ENCODE peak calls at places on chromosomes 4 and X, in ten cellular contexts. One of them, this sample, is unnamed.

GRCh38 chr4:8552581-8553205 is 27.5 kb upstream of the GPR78 start:
- DNase-seq in SK-N-SH: peak; percentile 5
- DNase-seq in mammary epithelial cell: no peak
- DNase-seq in uterus: no peak
- DNase-seq in A549: no peak
- DNase-seq in colonic mucosa: no peak
- DNase-seq in AG04450: no peak
- DNase-seq in tibial artery: no peak
- DNase-seq in AG10803: no peak
- DNase-seq in CD8-positive, alpha-beta T cell: no peak
- DNase-seq in this sample: no peak

GRCh38 chrX:119156241-119156640 is 28.6 kb upstream of the KIAA1210 start:
- DNase-seq in AG10803: no peak
- DNase-seq in uterus: no peak
- DNase-seq in A549: no peak
- DNase-seq in AG04450: no peak
- DNase-seq in tibial artery: no peak
- DNase-seq in CD8-positive, alpha-beta T cell: no peak
- DNase-seq in SK-N-SH: no peak
- DNase-seq in mammary epithelial cell: no peak
- DNase-seq in colonic mucosa: no peak
- DNase-seq in this sample: no peak

GRCh38 chr4:52641853-52642563 is 17.1 kb downstream of the USP46 start:
- DNase-seq in SK-N-SH: no peak
- DNase-seq in colonic mucosa: no peak
- DNase-seq in tibial artery: no peak
- DNase-seq in CD8-positive, alpha-beta T cell: no peak
- DNase-seq in AG10803: no peak
- DNase-seq in mammary epithelial cell: peak; percentile 81
- DNase-seq in AG04450: no peak
- DNase-seq in uterus: no peak
- DNase-seq in A549: no peak
- DNase-seq in this sample: no peak

GRCh38 chr4:56995525-56995924 is 16.8 kb downstream of the POLR2B start:
- DNase-seq in SK-N-SH: no peak
- DNase-seq in CD8-positive, alpha-beta T cell: no peak
- DNase-seq in AG10803: peak; percentile 94
- DNase-seq in uterus: peak; percentile 63
- DNase-seq in colonic mucosa: peak; percentile 27
- DNase-seq in mammary epithelial cell: no peak
- DNase-seq in A549: no peak
- DNase-seq in tibial artery: peak; percentile 63
- DNase-seq in AG04450: peak; percentile 87
- DNase-seq in this sample: peak; percentile 41

GRCh38 chr4:70678383-70678999 is 9.8 kb upstream of the UTP3 start:
- DNase-seq in A549: no peak
- DNase-seq in tibial artery: no peak
- DNase-seq in AG10803: no peak
- DNase-seq in mammary epithelial cell: no peak
- DNase-seq in uterus: no peak
- DNase-seq in AG04450: no peak
- DNase-seq in SK-N-SH: no peak
- DNase-seq in CD8-positive, alpha-beta T cell: no peak
- DNase-seq in colonic mucosa: no peak
- DNase-seq in this sample: no peak

GRCh38 chr4:54924891-54925290 is 200.5 kb downstream of the KDR start:
- DNase-seq in mammary epithelial cell: peak; percentile 68
- DNase-seq in A549: no peak
- DNase-seq in uterus: no peak
- DNase-seq in AG04450: no peak
- DNase-seq in colonic mucosa: no peak
- DNase-seq in tibial artery: no peak
- DNase-seq in AG10803: no peak
- DNase-seq in SK-N-SH: no peak
- DNase-seq in CD8-positive, alpha-beta T cell: no peak
- DNase-seq in this sample: no peak

GRCh38 chr4:107931775-107932321 is 499 bp downstream of the CYP2U1 start:
- DNase-seq in A549: no peak
- DNase-seq in SK-N-SH: no peak
- DNase-seq in tibial artery: peak; percentile 26
- DNase-seq in CD8-positive, alpha-beta T cell: no peak
- DNase-seq in uterus: peak; percentile 18
- DNase-seq in AG04450: no peak
- DNase-seq in AG10803: no peak
- DNase-seq in colonic mucosa: peak; percentile 18
- DNase-seq in mammary epithelial cell: no peak
- DNase-seq in this sample: no peak

GRCh38 chr4:116480486-116480990 is 604.8 kb downstream of the TRAM1L1 start:
- DNase-seq in CD8-positive, alpha-beta T cell: no peak
- DNase-seq in AG04450: no peak
- DNase-seq in AG10803: no peak
- DNase-seq in tibial artery: no peak
- DNase-seq in mammary epithelial cell: no peak
- DNase-seq in A549: no peak
- DNase-seq in colonic mucosa: no peak
- DNase-seq in uterus: no peak
- DNase-seq in SK-N-SH: no peak
- DNase-seq in this sample: no peak

GRCh38 chrX:124325732-124326131 is 6.7 kb upstream of the TEX13D start:
- DNase-seq in SK-N-SH: no peak
- DNase-seq in mammary epithelial cell: no peak
- DNase-seq in AG10803: no peak
- DNase-seq in CD8-positive, alpha-beta T cell: no peak
- DNase-seq in colonic mucosa: no peak
- DNase-seq in A549: no peak
- DNase-seq in AG04450: no peak
- DNase-seq in uterus: no peak
- DNase-seq in tibial artery: no peak
- DNase-seq in this sample: no peak

GRCh38 chrX:40329616-40330015 is 231.9 kb upstream of the BCOR start:
- DNase-seq in mammary epithelial cell: no peak
- DNase-seq in SK-N-SH: no peak
- DNase-seq in uterus: no peak
- DNase-seq in CD8-positive, alpha-beta T cell: no peak
- DNase-seq in colonic mucosa: no peak
- DNase-seq in AG04450: no peak
- DNase-seq in AG10803: no peak
- DNase-seq in tibial artery: no peak
- DNase-seq in A549: no peak
- DNase-seq in this sample: no peak

GRCh38 chrX:8084023-8084422 is 87.0 kb downstream of the VCX2 start:
- DNase-seq in CD8-positive, alpha-beta T cell: no peak
- DNase-seq in tibial artery: no peak
- DNase-seq in mammary epithelial cell: peak; percentile 19
- DNase-seq in uterus: no peak
- DNase-seq in SK-N-SH: peak; percentile 37
- DNase-seq in colonic mucosa: no peak
- DNase-seq in AG04450: peak; percentile 6
- DNase-seq in A549: no peak
- DNase-seq in AG10803: no peak
- DNase-seq in this sample: no peak

GRCh38 chr4:40546506-40546905 is 83.2 kb downstream of the RBM47 start:
- DNase-seq in AG04450: no peak
- DNase-seq in AG10803: no peak
- DNase-seq in mammary epithelial cell: no peak
- DNase-seq in colonic mucosa: peak; percentile 90
- DNase-seq in SK-N-SH: no peak
- DNase-seq in uterus: no peak
- DNase-seq in CD8-positive, alpha-beta T cell: no peak
- DNase-seq in tibial artery: no peak
- DNase-seq in A549: no peak
- DNase-seq in this sample: no peak

DNA sequence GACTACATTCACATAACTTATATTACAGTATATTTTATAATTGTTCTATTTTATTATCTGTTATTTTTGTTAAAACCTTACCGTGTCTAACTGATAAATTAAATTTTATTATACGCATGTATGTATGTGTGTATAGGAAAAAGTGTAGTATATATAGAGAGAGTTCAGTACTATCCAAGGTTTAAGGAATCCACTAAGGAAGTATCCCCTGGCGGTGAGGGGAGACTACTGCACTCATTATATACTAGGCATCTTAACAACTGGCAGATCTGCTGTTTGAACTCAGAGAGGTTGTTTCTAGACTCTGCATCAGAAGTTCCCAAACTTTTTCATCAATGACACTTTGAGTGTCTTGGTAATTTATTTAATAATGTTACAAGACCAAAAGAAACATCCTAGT is 70.9 kb downstream of the NDST4 start:
- DNase-seq in CD8-positive, alpha-beta T cell: no peak
- DNase-seq in colonic mucosa: no peak
- DNase-seq in uterus: no peak
- DNase-seq in AG04450: no peak
- DNase-seq in mammary epithelial cell: peak; percentile 1
- DNase-seq in tibial artery: no peak
- DNase-seq in AG10803: no peak
- DNase-seq in A549: no peak
- DNase-seq in SK-N-SH: peak; percentile 0
- DNase-seq in this sample: no peak
- TF ChIP-seq CTCF in CD8-positive, alpha-beta T cell: no peak
- TF ChIP-seq CTCF in colonic mucosa: no peak
- TF ChIP-seq CTCF in uterus: no peak
- TF ChIP-seq CTCF in AG04450: peak; percentile 37
- TF ChIP-seq CTCF in mammary epithelial cell: peak; percentile 51
- TF ChIP-seq CTCF in tibial artery: no peak
- TF ChIP-seq CTCF in AG10803: peak; percentile 37
- TF ChIP-seq CTCF in A549: no peak
- TF ChIP-seq CTCF in SK-N-SH: peak; percentile 57
- TF ChIP-seq CTCF in this sample: no peak

DNA sequence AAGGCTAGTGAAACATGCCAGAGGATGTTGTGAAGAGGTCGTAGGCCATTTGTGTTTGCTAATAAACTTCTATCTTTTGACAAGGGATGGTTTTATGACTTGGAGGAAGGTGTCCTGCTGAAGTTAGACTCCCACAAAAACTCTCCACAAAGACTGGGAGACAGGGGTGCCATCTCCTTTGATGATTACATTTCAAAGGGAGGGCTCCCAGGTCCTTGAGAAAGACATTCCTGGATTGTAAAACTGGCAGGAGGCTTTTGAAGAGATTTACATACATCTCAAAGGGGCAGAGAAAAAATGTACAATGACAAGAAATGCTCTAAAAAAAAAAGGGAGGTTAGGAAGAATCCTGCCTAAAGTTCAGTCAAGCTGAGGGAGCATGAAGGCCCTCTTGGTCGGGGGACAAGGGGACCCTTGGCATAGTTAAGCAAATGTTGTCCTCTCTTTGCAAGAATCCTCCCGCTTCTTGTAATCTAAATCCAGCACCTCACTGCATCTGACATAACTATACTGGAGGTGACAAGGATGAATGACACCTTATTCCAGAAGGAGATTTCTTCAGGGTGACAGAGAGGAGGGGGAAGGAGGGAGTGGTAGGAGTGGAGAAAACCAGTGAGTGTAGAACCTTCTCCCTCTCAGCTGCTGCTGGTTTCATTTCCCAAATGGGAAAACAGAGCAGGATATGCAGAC is 41.0 kb upstream of the MGST2 start:
- DNase-seq in AG04450: no peak
- DNase-seq in tibial artery: no peak
- DNase-seq in colonic mucosa: no peak
- DNase-seq in uterus: no peak
- DNase-seq in AG10803: no peak
- DNase-seq in A549: no peak
- DNase-seq in SK-N-SH: no peak
- DNase-seq in CD8-positive, alpha-beta T cell: no peak
- DNase-seq in mammary epithelial cell: no peak
- DNase-seq in this sample: no peak
- H3K4me3 ChIP-seq in AG04450: no peak overlapping the region
- H3K4me3 ChIP-seq in tibial artery: no peak overlapping the region
- H3K4me3 ChIP-seq in colonic mucosa: no peak overlapping the region
- H3K4me3 ChIP-seq in uterus: no peak overlapping the region
- H3K4me3 ChIP-seq in AG10803: no peak overlapping the region
- H3K4me3 ChIP-seq in A549: no peak overlapping the region
- H3K4me3 ChIP-seq in SK-N-SH: no peak overlapping the region
- H3K4me3 ChIP-seq in CD8-positive, alpha-beta T cell: no peak overlapping the region
- H3K4me3 ChIP-seq in mammary epithelial cell: no peak overlapping the region
- H3K4me3 ChIP-seq in this sample: no peak overlapping the region

DNA sequence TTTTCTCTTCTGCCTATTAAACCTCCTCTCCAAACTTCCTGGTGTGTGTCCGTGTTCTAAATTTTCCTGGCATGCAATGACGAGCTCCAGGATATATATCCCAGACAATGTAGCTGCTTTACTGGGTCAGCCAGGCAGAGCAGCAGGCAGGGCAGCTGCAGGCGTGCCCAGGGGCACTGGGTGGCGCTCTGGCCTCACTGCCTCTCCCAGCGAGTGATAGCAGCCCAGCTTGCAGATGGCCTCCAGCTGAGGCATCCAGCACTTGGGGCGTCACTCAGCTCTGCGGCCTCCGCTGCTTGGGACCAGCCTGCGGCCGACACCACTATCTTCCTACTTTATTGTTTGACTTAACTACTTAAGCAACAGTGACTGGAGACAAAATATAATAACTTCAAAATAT is 23.0 kb upstream of the UBA6 start:
- DNase-seq in AG04450: no peak
- DNase-seq in AG10803: peak; percentile 20
- DNase-seq in A549: no peak
- DNase-seq in uterus: no peak
- DNase-seq in colonic mucosa: no peak
- DNase-seq in tibial artery: no peak
- DNase-seq in CD8-positive, alpha-beta T cell: no peak
- DNase-seq in SK-N-SH: peak; percentile 22
- DNase-seq in mammary epithelial cell: no peak
- DNase-seq in this sample: no peak
- TF ChIP-seq CTCF in AG04450: no peak
- TF ChIP-seq CTCF in AG10803: peak; percentile 37
- TF ChIP-seq CTCF in A549: no peak
- TF ChIP-seq CTCF in uterus: no peak
- TF ChIP-seq CTCF in colonic mucosa: no peak
- TF ChIP-seq CTCF in tibial artery: no peak
- TF ChIP-seq CTCF in CD8-positive, alpha-beta T cell: no peak
- TF ChIP-seq CTCF in SK-N-SH: peak; percentile 32
- TF ChIP-seq CTCF in mammary epithelial cell: peak; percentile 36
- TF ChIP-seq CTCF in this sample: no peak

DNA sequence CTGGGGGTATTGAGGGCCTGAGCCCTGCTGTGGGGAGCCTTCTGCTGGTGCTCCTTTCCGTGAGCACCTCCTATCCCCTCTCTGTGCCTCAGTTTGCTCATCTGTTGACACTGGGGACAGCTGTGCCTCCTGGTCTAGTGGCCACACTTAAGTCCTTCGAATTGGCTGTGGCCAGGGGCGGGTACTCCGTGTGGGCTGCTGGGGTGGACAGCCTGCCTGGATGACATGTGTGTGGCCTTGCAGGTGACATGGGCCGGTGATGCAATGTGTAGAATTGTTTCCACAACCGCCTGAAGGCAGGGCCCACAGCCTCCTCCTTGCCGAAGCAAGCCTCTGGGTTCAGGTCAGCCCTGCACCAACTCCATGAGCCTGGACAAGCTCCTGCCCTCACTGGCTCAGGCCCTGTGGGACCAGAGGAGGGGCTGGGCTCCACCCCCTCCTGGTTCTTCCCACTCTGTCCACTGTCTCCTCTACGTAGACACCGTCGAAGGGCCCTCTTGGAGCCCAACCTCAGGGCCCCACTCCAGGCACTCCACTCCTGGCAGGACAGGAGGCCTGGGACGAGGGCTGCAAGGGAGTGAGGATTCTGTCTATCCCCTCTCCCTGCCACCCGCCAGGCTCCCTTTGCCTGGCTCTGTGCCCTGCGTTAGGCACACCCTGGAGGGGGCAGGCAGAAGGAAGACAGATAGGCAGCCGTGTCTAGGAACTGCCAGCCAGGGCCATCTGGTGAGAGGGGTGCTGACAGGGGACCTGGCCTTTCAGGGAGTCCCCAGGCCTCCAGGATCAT is 1.2 kb downstream of the SH3BP2 start:
- DNase-seq in CD8-positive, alpha-beta T cell: no peak
- DNase-seq in A549: no peak
- DNase-seq in AG10803: peak; percentile 68
- DNase-seq in colonic mucosa: peak; percentile 69
- DNase-seq in mammary epithelial cell: no peak
- DNase-seq in uterus: peak; percentile 27
- DNase-seq in AG04450: no peak
- DNase-seq in SK-N-SH: peak; percentile 84
- DNase-seq in tibial artery: peak; percentile 36
- DNase-seq in this sample: no peak
- H3K4me3 ChIP-seq in CD8-positive, alpha-beta T cell: peak overlapping the region; percentile 44
- H3K4me3 ChIP-seq in A549: peak overlapping the region; percentile 73
- H3K4me3 ChIP-seq in AG10803: peak overlapping the region; percentile 72
- H3K4me3 ChIP-seq in colonic mucosa: peak overlapping the region; percentile 78
- H3K4me3 ChIP-seq in mammary epithelial cell: peak overlapping the region; percentile 15
- H3K4me3 ChIP-seq in uterus: peak overlapping the region; percentile 26
- H3K4me3 ChIP-seq in AG04450: peak overlapping the region; percentile 61
- H3K4me3 ChIP-seq in SK-N-SH: peak overlapping the region; percentile 53
- H3K4me3 ChIP-seq in tibial artery: peak overlapping the region; percentile 69
- H3K4me3 ChIP-seq in this sample: peak overlapping the region; percentile 50